ENCODE peak calls at places on chromosomes 3 and 15, in six cellular contexts. Y, U, F, A, B and Q are unnamed samples. For H3K4me1, the result is how much of the 10 kb centered on the place peaks cover.

GRCh38 chr3:171384101-171384891 is 75.9 kb downstream of the TNIK start:
- DNase-seq in Y (no peak), A (no peak), F (no peak), B (no peak), U (no peak), Q (no peak)

GRCh38 chr3:29347412-29347811 is 66.5 kb downstream of the RBMS3 start:
- DNase-seq in F (no peak), B (no peak), U (no peak), Y (no peak), A (no peak), Q (no peak)

GRCh38 chr3:197521277-197522182 is 34.2 kb downstream of the BDH1 start:
- DNase-seq in F (no peak), Y (no peak), U (no peak), B (no peak), A (no peak), Q (no peak)

GRCh38 chr15:63210151-63211051 is 21.0 kb downstream of the RAB8B start:
- DNase-seq in U (no peak), B (no peak), A (no peak), F (no peak), Y (no peak), Q (no peak)

GRCh38 chr3:195441971-195442572 is 748 bp downstream of the ACAP2 start:
- DNase-seq in F (peak), U (peak), Y (peak), B (peak), A (peak), Q (peak)

GRCh38 chr15:58065445-58066041 is at the start of gene ALDH1A2:
- DNase-seq in U (peak), A (no peak), Y (no peak), B (peak), F (peak), Q (no peak)

GRCh38 chr3:141280086-141280485 is 48.5 kb downstream of the PXYLP1 start:
- DNase-seq in U (no peak), Y (peak), A (no peak), F (no peak), B (no peak), Q (no peak)

GRCh38 chr15:58484794-58485600 is 53.2 kb downstream of the LIPC start:
- DNase-seq in B (no peak), A (no peak), U (no peak), F (no peak), Y (no peak), Q (no peak)

GRCh38 chr3:169965562-169965961 is 1.0 kb upstream of the SEC62 start:
- DNase-seq in B (no peak), A (no peak), F (no peak), U (no peak), Y (no peak), Q (no peak)

GRCh38 chr15:57031605-57032004 is 113.2 kb downstream of the TCF12 start:
- DNase-seq in B (no peak), F (no peak), U (no peak), A (no peak), Y (peak), Q (no peak)

GRCh38 chr3:152595975-152596832 is 238.7 kb upstream of the P2RY1 start:
- DNase-seq in A (peak), Y (peak), U (no peak), B (peak), F (peak), Q (peak)

GRCh38 chr3:16909802-16910201 is 25.0 kb downstream of the PLCL2 start:
- DNase-seq in Y (no peak), B (no peak), A (no peak), F (no peak), U (no peak), Q (no peak)
- H3K4me1 ChIP-seq in Y (under half), B (under half), A (under half), F (half or more), U (under half), Q (under half)

GRCh38 chr3:125045194-125045593 is 10.6 kb downstream of the HEG1 start:
- DNase-seq in F (no peak), A (no peak), U (no peak), B (no peak), Y (peak), Q (no peak)
- H3K4me1 ChIP-seq in F (half or more), A (under half), U (half or more), B (under half), Y (half or more), Q (half or more)

GRCh38 chr3:46947545-46947899 is 29.0 kb downstream of the CCDC12 start:
- DNase-seq in A (no peak), B (no peak), F (no peak), U (no peak), Y (no peak), Q (no peak)

GRCh38 chr3:46944191-46944590 is 32.4 kb downstream of the CCDC12 start:
- DNase-seq in B (no peak), A (no peak), F (no peak), U (no peak), Y (no peak), Q (no peak)

GRCh38 chr3:46946856-46947544 is 29.5 kb downstream of the CCDC12 start:
- DNase-seq in A (peak), Y (peak), F (no peak), U (peak), B (peak), Q (no peak)

GRCh38 chr3:46947981-46948791 is 28.4 kb downstream of the CCDC12 start:
- DNase-seq in F (peak), U (no peak), A (peak), B (peak), Y (peak), Q (no peak)

GRCh38 chr3:46946416-46946815 is 30.1 kb downstream of the CCDC12 start:
- DNase-seq in Y (no peak), A (peak), B (peak), F (no peak), U (no peak), Q (no peak)
- H3K4me1 ChIP-seq in Y (under half), A (half or more), B (half or more), F (half or more), U (half or more), Q (half or more)

DNA sequence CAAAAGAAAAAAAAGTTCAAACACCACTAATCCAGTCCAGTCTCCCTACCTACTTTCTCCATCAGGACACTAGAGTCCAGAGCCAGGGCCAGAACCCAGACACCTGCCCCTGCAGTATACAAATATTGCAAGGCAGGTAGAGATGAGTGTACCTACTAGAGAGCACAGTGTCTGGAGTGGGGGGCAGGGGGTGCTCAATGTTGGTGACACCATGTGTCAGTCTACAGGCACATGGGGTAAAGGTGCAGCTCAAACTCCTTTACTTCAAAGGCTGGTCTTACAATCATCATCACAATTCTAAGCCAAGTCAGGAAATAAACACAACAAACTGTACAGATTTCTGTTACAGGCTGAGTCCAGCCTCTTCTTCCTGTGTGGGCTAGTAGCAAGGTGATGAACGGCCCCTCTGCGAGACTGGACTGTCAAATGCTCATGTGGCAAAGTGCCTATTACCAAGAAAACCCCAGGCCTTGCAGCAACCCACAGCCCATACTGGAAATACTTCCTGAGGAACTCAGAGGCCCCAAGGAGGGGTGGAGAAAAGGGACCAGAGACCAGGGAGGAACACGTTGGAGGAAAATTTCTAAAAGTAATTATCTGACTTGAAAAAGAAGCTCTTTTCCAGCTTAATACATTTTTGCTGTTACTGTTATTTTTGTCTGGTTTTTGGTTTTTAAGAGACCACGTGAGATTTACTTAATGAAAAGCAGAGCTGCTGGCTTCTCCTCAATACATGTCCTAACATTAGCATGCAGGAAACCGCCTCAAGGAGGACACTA is 29.7 kb downstream of the TBC1D2B start:
- DNase-seq in Y (peak), F (no peak), A (no peak), B (no peak), U (no peak), Q (no peak)
- H3K4me1 ChIP-seq in Y (half or more), F (under half), A (half or more), B (half or more), U (half or more), Q (half or more)